ENCODE peak calls at places on chromosome X, in eight cellular contexts. X is adrenal gland, Q is A549, P is testis, S is ovary, R is IMR-90, W is HepG2, M is heart left ventricle. Z is an unnamed sample.

GRCh38 chrX:12249997-12250396 is 111.7 kb downstream of the FRMPD4 start:
- DNase-seq in X (no peak), P (no peak), R (peak; percentile 45), M (no peak), Q (no peak), S (no peak), W (no peak), Z (no peak)

GRCh38 chrX:150772150-150772970 is 79.2 kb downstream of the MTMR1 start:
- DNase-seq in Q (peak; percentile 78), S (peak; percentile 76), M (peak; percentile 67), X (peak; percentile 86), R (peak; percentile 45), W (peak; percentile 36), P (peak; percentile 83), Z (peak; percentile 75)

GRCh38 chrX:17655232-17656034 is 81.9 kb upstream of the SCML1 start:
- DNase-seq in S (no peak), W (no peak), P (no peak), M (no peak), R (peak; percentile 4), X (no peak), Q (no peak), Z (no peak)

GRCh38 chrX:114071412-114071811 is 512.5 kb upstream of the HTR2C start:
- DNase-seq in P (no peak), S (no peak), Q (no peak), W (no peak), R (no peak), X (no peak), M (no peak), Z (no peak)

GRCh38 chrX:150361070-150361776 is 1.9 kb upstream of the MAMLD1 start:
- DNase-seq in X (no peak), S (no peak), R (peak; percentile 26), M (peak; percentile 18), P (peak; percentile 72), W (no peak), Q (peak; percentile 45), Z (no peak)

GRCh38 chrX:97211070-97211469 is 327.4 kb downstream of the RPA4 start:
- DNase-seq in X (no peak), Q (no peak), P (no peak), R (peak; percentile 18), W (no peak), M (no peak), S (no peak), Z (no peak)

GRCh38 chrX:134572816-134573682 is 85.2 kb downstream of the PLAC1 start:
- DNase-seq in Q (peak; percentile 80), M (no peak), X (no peak), W (no peak), P (no peak), R (peak; percentile 48), S (no peak), Z (no peak)

GRCh38 chrX:12309040-12309732 is 170.9 kb downstream of the FRMPD4 start:
- DNase-seq in R (no peak), X (no peak), M (no peak), Q (peak; percentile 72), S (no peak), P (no peak), W (no peak), Z (no peak)

GRCh38 chrX:129759576-129760061 is 20.1 kb upstream of the SASH3 start:
- DNase-seq in S (no peak), Q (peak; percentile 9), X (no peak), M (no peak), R (peak; percentile 83), P (peak; percentile 19), W (no peak), Z (no peak)

GRCh38 chrX:124860736-124861135 is 458.9 kb upstream of the TEX13C start:
- DNase-seq in W (no peak), S (no peak), Q (no peak), R (no peak), P (no peak), X (no peak), M (no peak), Z (no peak)

GRCh38 chrX:51893931-51894696 is 691 bp downstream of the MAGED1 start:
- DNase-seq in Q (peak; percentile 7), P (peak; percentile 22), M (no peak), R (peak; percentile 11), W (no peak), S (peak; percentile 65), X (peak; percentile 60), Z (peak; percentile 48)

GRCh38 chrX:51892921-51893745 is at the start of gene MAGED1:
- DNase-seq in X (peak; percentile 92), R (peak; percentile 95), Q (peak; percentile 96), W (peak; percentile 90), S (peak; percentile 91), P (peak; percentile 93), M (peak; percentile 88), Z (peak; percentile 91)

GRCh38 chrX:51899741-51900140 is 6.3 kb downstream of the MAGED1 start:
- DNase-seq in Q (no peak), M (no peak), X (no peak), P (no peak), R (peak; percentile 45), W (no peak), S (no peak), Z (no peak)

GRCh38 chrX:51894697-51895336 is 1.4 kb downstream of the MAGED1 start:
- DNase-seq in X (peak; percentile 48), S (peak; percentile 27), M (peak; percentile 20), Q (no peak), W (no peak), R (peak; percentile 31), P (peak; percentile 56), Z (peak; percentile 34)

GRCh38 chrX:51896626-51897025 is 3.2 kb downstream of the MAGED1 start:
- DNase-seq in W (no peak), P (no peak), R (no peak), S (no peak), X (no peak), Q (no peak), M (no peak), Z (no peak)
- H3K4me3 ChIP-seq in W (no peak overlapping the region), P (no peak overlapping the region), R (no peak overlapping the region), S (no peak overlapping the region), X (no peak overlapping the region), Q (no peak overlapping the region), M (no peak overlapping the region), Z (no peak overlapping the region)

GRCh38 chrX:69137371-69137881 is 27.8 kb downstream of the PJA1 start:
- DNase-seq in S (peak; percentile 69), X (peak; percentile 27), Q (no peak), R (peak; percentile 75), P (peak; percentile 55), M (no peak), W (no peak), Z (peak; percentile 54)

GRCh38 chrX:69136546-69137331 is 28.5 kb downstream of the PJA1 start:
- DNase-seq in M (peak; percentile 32), W (no peak), P (peak; percentile 53), S (peak; percentile 55), R (no peak), Q (no peak), X (no peak), Z (peak; percentile 52)

GRCh38 chrX:69139516-69139915 is 25.7 kb downstream of the PJA1 start:
- DNase-seq in Q (no peak), W (no peak), M (no peak), R (peak; percentile 50), X (no peak), P (no peak), S (no peak), Z (no peak)

GRCh38 chrX:69138512-69138911 is 26.7 kb downstream of the PJA1 start:
- DNase-seq in W (no peak), M (no peak), X (no peak), P (no peak), S (peak; percentile 24), Q (no peak), R (no peak), Z (no peak)

DNA sequence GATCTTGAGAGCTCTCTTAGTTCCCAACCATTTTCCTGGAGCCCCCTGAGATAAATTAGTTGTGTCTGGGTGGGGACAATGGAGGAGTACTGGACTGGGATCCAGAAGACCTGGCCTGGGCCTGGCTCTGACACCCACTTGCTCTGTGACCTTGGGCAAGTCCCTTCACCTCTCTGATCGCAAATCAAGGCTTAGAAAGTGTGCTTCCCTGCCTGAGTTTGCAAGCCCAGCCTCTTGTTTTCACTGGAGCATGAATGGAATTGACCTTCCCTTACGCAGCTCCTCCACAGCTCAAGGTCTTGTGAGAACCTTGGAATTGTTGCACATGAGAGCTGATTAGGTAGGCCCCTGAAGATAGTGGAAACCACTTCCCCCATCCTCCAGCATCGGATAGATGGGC is 27.3 kb downstream of the PJA1 start:
- DNase-seq in W (no peak), Q (no peak), M (no peak), S (peak; percentile 31), X (no peak), R (no peak), P (no peak), Z (no peak)
- H3K4me1 ChIP-seq in W (no peaks in the 10 kb centered on the region), Q (no peaks in the 10 kb centered on the region), M (no peaks in the 10 kb centered on the region), S (peaks cover 2% of the 10 kb centered on the region), X (no peaks in the 10 kb centered on the region), R (peaks cover 16% of the 10 kb centered on the region), P (peaks cover 10% of the 10 kb centered on the region), Z (peaks cover 4% of the 10 kb centered on the region)

GRCh38 chrX:101411984-101412383 is 4.0 kb downstream of the HNRNPH2 start:
- DNase-seq in P (no peak), X (no peak), Q (no peak), M (no peak), R (no peak), W (no peak), S (no peak), Z (no peak)

GRCh38 chrX:101408530-101408836 is 461 bp downstream of the HNRNPH2 start:
- DNase-seq in P (no peak), W (no peak), Q (no peak), R (no peak), M (no peak), X (no peak), S (no peak), Z (no peak)

GRCh38 chrX:101407748-101408529 is at the start of the genes GLA and HNRNPH2:
- DNase-seq in R (peak; percentile 99), S (peak; percentile 93), M (peak; percentile 90), W (peak; percentile 97), P (peak; percentile 96), Q (peak; percentile 99), X (peak; percentile 94), Z (peak; percentile 95)

GRCh38 chrX:101409043-101409442 is 1.0 kb downstream of the HNRNPH2 start:
- DNase-seq in X (no peak), W (no peak), Q (no peak), M (no peak), R (no peak), P (no peak), S (no peak), Z (no peak)

DNA sequence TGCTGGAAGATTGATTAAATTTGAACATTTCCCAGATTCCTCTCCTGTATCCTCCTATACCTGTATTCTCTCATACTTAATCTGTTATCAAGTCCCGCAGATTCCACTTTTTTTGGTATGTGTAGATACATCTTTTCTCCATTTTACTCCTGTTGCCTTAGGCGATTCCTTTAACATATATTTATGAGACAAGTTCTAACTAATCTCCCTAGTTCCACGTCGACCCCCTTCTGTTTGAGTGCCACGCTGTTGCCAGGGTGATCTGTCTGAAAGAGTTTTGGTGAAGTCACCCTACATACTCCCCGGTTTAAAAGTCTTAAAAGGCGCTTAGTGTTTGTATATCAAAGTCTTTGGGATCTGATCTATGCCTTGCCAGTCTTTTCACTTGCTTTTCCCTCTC is 2.4 kb downstream of the HNRNPH2 start:
- DNase-seq in M (no peak), Q (no peak), S (no peak), X (no peak), W (no peak), R (no peak), P (no peak), Z (no peak)
- TF ChIP-seq POLR2A in M (no peak), Q (no peak), S (no peak), X (no peak), W (no peak), R (no peak), P (no peak), Z (no peak)

GRCh38 chrX:16123222-16123786 is at the start of gene GRPR:
- DNase-seq in X (peak; percentile 88), W (peak; percentile 35), P (peak; percentile 89), M (peak; percentile 54), S (peak; percentile 30), Q (peak; percentile 81), R (peak; percentile 92), Z (peak; percentile 77)
- H3K4me3 ChIP-seq in X (no peak within 1 kb of the TSS), W (no peak within 1 kb of the TSS), P (no peak within 1 kb of the TSS), M (no peak within 1 kb of the TSS), S (no peak within 1 kb of the TSS), Q (no peak within 1 kb of the TSS), R (no peak within 1 kb of the TSS), Z (no peak within 1 kb of the TSS)